ENCODE peak calls at places on chromosomes 7 and 10, in nine cellular contexts. One of them, this sample, is unnamed.
A peak's percentile ranks its signal among the peaks of the same experiment; 100 is the strongest.

GRCh38 chr7:153413540-153414287 is 638.5 kb upstream of the DPP6 start:
- DNase-seq in brain microvascular endothelial cell: no peak
- DNase-seq in foreskin fibroblast: no peak
- DNase-seq in body of pancreas: no peak
- DNase-seq in H7: no peak
- DNase-seq in gastrocnemius medialis: no peak
- DNase-seq in CD8-positive, alpha-beta T cell: no peak
- DNase-seq in mucosa of descending colon: no peak
- DNase-seq in astrocyte of the spinal cord: no peak
- DNase-seq in this sample: no peak

GRCh38 chr7:74043523-74043951 is 15.6 kb downstream of the ELN start:
- DNase-seq in brain microvascular endothelial cell: no peak
- DNase-seq in foreskin fibroblast: no peak
- DNase-seq in body of pancreas: no peak
- DNase-seq in H7: peak; percentile 90
- DNase-seq in gastrocnemius medialis: no peak
- DNase-seq in CD8-positive, alpha-beta T cell: no peak
- DNase-seq in mucosa of descending colon: no peak
- DNase-seq in astrocyte of the spinal cord: peak; percentile 73
- DNase-seq in this sample: no peak

GRCh38 chr7:133344275-133344674 is 91.4 kb downstream of the EXOC4 start:
- DNase-seq in brain microvascular endothelial cell: peak; percentile 9
- DNase-seq in foreskin fibroblast: no peak
- DNase-seq in body of pancreas: no peak
- DNase-seq in H7: no peak
- DNase-seq in gastrocnemius medialis: no peak
- DNase-seq in CD8-positive, alpha-beta T cell: no peak
- DNase-seq in mucosa of descending colon: no peak
- DNase-seq in astrocyte of the spinal cord: peak; percentile 6
- DNase-seq in this sample: no peak

GRCh38 chr7:125253454-125254182 is 324.0 kb upstream of the POT1 start:
- DNase-seq in brain microvascular endothelial cell: no peak
- DNase-seq in foreskin fibroblast: no peak
- DNase-seq in body of pancreas: no peak
- DNase-seq in H7: no peak
- DNase-seq in gastrocnemius medialis: no peak
- DNase-seq in CD8-positive, alpha-beta T cell: no peak
- DNase-seq in mucosa of descending colon: no peak
- DNase-seq in astrocyte of the spinal cord: no peak
- DNase-seq in this sample: no peak

GRCh38 chr10:104678658-104679057 is 37.6 kb downstream of the SORCS3 start:
- DNase-seq in brain microvascular endothelial cell: no peak
- DNase-seq in foreskin fibroblast: no peak
- DNase-seq in body of pancreas: no peak
- DNase-seq in H7: no peak
- DNase-seq in gastrocnemius medialis: no peak
- DNase-seq in CD8-positive, alpha-beta T cell: no peak
- DNase-seq in mucosa of descending colon: no peak
- DNase-seq in astrocyte of the spinal cord: no peak
- DNase-seq in this sample: no peak

GRCh38 chr10:116868722-116869121 is 19.4 kb downstream of the ENO4 start:
- DNase-seq in brain microvascular endothelial cell: no peak
- DNase-seq in foreskin fibroblast: no peak
- DNase-seq in body of pancreas: no peak
- DNase-seq in H7: no peak
- DNase-seq in gastrocnemius medialis: no peak
- DNase-seq in CD8-positive, alpha-beta T cell: no peak
- DNase-seq in mucosa of descending colon: no peak
- DNase-seq in astrocyte of the spinal cord: no peak
- DNase-seq in this sample: no peak

GRCh38 chr7:50450691-50451051 is 521 bp upstream of the FIGNL1 start:
- DNase-seq in brain microvascular endothelial cell: no peak
- DNase-seq in foreskin fibroblast: no peak
- DNase-seq in body of pancreas: peak; percentile 27
- DNase-seq in H7: peak; percentile 66
- DNase-seq in gastrocnemius medialis: no peak
- DNase-seq in CD8-positive, alpha-beta T cell: peak; percentile 24
- DNase-seq in mucosa of descending colon: peak; percentile 57
- DNase-seq in astrocyte of the spinal cord: no peak
- DNase-seq in this sample: no peak

GRCh38 chr7:55006499-55006898 is 12.3 kb upstream of the EGFR start:
- DNase-seq in brain microvascular endothelial cell: no peak
- DNase-seq in foreskin fibroblast: no peak
- DNase-seq in body of pancreas: no peak
- DNase-seq in H7: peak; percentile 60
- DNase-seq in gastrocnemius medialis: no peak
- DNase-seq in CD8-positive, alpha-beta T cell: no peak
- DNase-seq in mucosa of descending colon: no peak
- DNase-seq in astrocyte of the spinal cord: no peak
- DNase-seq in this sample: no peak

GRCh38 chr7:151131622-151132293 is 35.7 kb downstream of the GBX1 start:
- DNase-seq in brain microvascular endothelial cell: no peak
- DNase-seq in foreskin fibroblast: no peak
- DNase-seq in body of pancreas: no peak
- DNase-seq in H7: no peak
- DNase-seq in gastrocnemius medialis: no peak
- DNase-seq in CD8-positive, alpha-beta T cell: no peak
- DNase-seq in mucosa of descending colon: peak; percentile 17
- DNase-seq in astrocyte of the spinal cord: no peak
- DNase-seq in this sample: no peak

GRCh38 chr10:5532231-5532605 is 7.5 kb downstream of the CALML3 start:
- DNase-seq in brain microvascular endothelial cell: no peak
- DNase-seq in foreskin fibroblast: no peak
- DNase-seq in body of pancreas: no peak
- DNase-seq in H7: no peak
- DNase-seq in gastrocnemius medialis: no peak
- DNase-seq in CD8-positive, alpha-beta T cell: no peak
- DNase-seq in mucosa of descending colon: peak; percentile 14
- DNase-seq in astrocyte of the spinal cord: no peak
- DNase-seq in this sample: no peak

GRCh38 chr10:69475433-69475830 is 24.2 kb downstream of the TSPAN15 start:
- DNase-seq in brain microvascular endothelial cell: no peak
- DNase-seq in foreskin fibroblast: no peak
- DNase-seq in body of pancreas: no peak
- DNase-seq in H7: no peak
- DNase-seq in gastrocnemius medialis: no peak
- DNase-seq in CD8-positive, alpha-beta T cell: no peak
- DNase-seq in mucosa of descending colon: no peak
- DNase-seq in astrocyte of the spinal cord: no peak
- DNase-seq in this sample: no peak

GRCh38 chr10:90227259-90227658 is 525.9 kb downstream of the KIF20B start:
- DNase-seq in brain microvascular endothelial cell: peak; percentile 89
- DNase-seq in foreskin fibroblast: peak; percentile 75
- DNase-seq in body of pancreas: no peak
- DNase-seq in H7: no peak
- DNase-seq in gastrocnemius medialis: no peak
- DNase-seq in CD8-positive, alpha-beta T cell: no peak
- DNase-seq in mucosa of descending colon: no peak
- DNase-seq in astrocyte of the spinal cord: peak; percentile 96
- DNase-seq in this sample: no peak

GRCh38 chr7:151416921-151417320 is 7.1 kb upstream of the WDR86 start:
- DNase-seq in brain microvascular endothelial cell: peak; percentile 18
- DNase-seq in foreskin fibroblast: no peak
- DNase-seq in body of pancreas: no peak
- DNase-seq in H7: no peak
- DNase-seq in gastrocnemius medialis: no peak
- DNase-seq in CD8-positive, alpha-beta T cell: no peak
- DNase-seq in mucosa of descending colon: no peak
- DNase-seq in astrocyte of the spinal cord: no peak
- DNase-seq in this sample: no peak

GRCh38 chr10:74164641-74165529 is 13.9 kb downstream of the ADK start:
- DNase-seq in brain microvascular endothelial cell: no peak
- DNase-seq in foreskin fibroblast: no peak
- DNase-seq in body of pancreas: no peak
- DNase-seq in H7: no peak
- DNase-seq in gastrocnemius medialis: no peak
- DNase-seq in CD8-positive, alpha-beta T cell: no peak
- DNase-seq in mucosa of descending colon: no peak
- DNase-seq in astrocyte of the spinal cord: peak; percentile 27
- DNase-seq in this sample: no peak

DNA sequence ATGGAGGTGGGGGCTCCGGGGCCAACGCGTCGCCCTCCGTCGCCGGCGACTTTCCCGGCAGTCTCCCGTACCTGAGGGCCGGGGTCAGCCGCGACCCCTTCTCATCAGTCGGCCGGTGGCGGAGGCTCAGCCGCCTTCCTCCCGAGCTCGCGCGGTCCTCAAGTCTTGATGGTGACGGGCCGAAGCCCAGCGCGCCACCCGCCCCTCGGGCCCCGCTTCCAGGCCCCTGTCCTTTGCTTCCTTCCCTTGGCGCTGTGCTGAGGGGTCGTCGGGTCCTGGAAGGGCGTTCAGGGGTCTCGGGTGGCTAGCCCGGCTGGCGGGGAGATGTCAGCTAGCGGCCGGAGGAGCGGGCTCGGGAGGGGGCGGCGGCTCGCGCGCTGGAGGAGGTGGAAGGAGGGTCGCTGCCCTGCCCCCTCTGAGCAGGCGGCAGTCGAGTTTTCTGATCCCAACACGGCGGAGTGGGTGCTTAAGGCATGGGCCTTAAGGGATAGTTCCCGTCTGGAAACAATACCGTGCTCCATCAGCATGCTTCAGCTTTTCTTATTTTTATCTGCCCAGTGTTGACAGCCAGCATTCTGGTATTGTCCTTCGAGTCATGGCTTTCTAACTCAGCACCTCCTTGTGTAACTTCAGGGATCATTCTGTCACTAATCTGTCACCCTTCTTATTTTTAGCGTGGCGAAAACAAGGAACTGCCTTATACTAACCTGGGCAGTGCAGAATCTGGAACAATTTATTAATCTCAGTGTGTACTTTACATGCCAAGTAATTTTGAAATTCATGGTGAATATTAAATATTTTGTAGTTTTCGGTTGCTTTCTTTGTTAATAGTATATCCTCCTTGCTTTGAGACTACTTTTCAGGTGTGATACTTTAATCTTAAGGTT is 748 bp downstream of the PHTF2 start:
- DNase-seq in brain microvascular endothelial cell: peak; percentile 4
- DNase-seq in foreskin fibroblast: no peak
- DNase-seq in body of pancreas: peak; percentile 46
- DNase-seq in H7: peak; percentile 67
- DNase-seq in gastrocnemius medialis: peak; percentile 56
- DNase-seq in CD8-positive, alpha-beta T cell: peak; percentile 5
- DNase-seq in mucosa of descending colon: peak; percentile 71
- DNase-seq in astrocyte of the spinal cord: peak; percentile 29
- DNase-seq in this sample: no peak
- H3K4me3 ChIP-seq in brain microvascular endothelial cell: peak overlapping the region; percentile 97
- H3K4me3 ChIP-seq in foreskin fibroblast: peak overlapping the region; percentile 94
- H3K4me3 ChIP-seq in body of pancreas: peak overlapping the region; percentile 98
- H3K4me3 ChIP-seq in H7: peak overlapping the region; percentile 96
- H3K4me3 ChIP-seq in gastrocnemius medialis: peak overlapping the region; percentile 93
- H3K4me3 ChIP-seq in CD8-positive, alpha-beta T cell: peak overlapping the region; percentile 70
- H3K4me3 ChIP-seq in mucosa of descending colon: peak overlapping the region; percentile 75
- H3K4me3 ChIP-seq in astrocyte of the spinal cord: peak overlapping the region; percentile 76
- H3K4me3 ChIP-seq in this sample: peak overlapping the region; percentile 96

GRCh38 chr7:24442170-24442777 is 131.0 kb upstream of the PALS2 start:
- DNase-seq in brain microvascular endothelial cell: no peak
- DNase-seq in foreskin fibroblast: no peak
- DNase-seq in body of pancreas: no peak
- DNase-seq in H7: no peak
- DNase-seq in gastrocnemius medialis: no peak
- DNase-seq in CD8-positive, alpha-beta T cell: no peak
- DNase-seq in mucosa of descending colon: no peak
- DNase-seq in astrocyte of the spinal cord: no peak
- DNase-seq in this sample: no peak
- H3K4me3 ChIP-seq in brain microvascular endothelial cell: no peak overlapping the region
- H3K4me3 ChIP-seq in foreskin fibroblast: no peak overlapping the region
- H3K4me3 ChIP-seq in body of pancreas: no peak overlapping the region
- H3K4me3 ChIP-seq in H7: no peak overlapping the region
- H3K4me3 ChIP-seq in gastrocnemius medialis: no peak overlapping the region
- H3K4me3 ChIP-seq in CD8-positive, alpha-beta T cell: no peak overlapping the region
- H3K4me3 ChIP-seq in mucosa of descending colon: no peak overlapping the region
- H3K4me3 ChIP-seq in astrocyte of the spinal cord: no peak overlapping the region
- H3K4me3 ChIP-seq in this sample: no peak overlapping the region

GRCh38 chr7:18426564-18427226 is 68.9 kb upstream of the HDAC9 start:
- DNase-seq in brain microvascular endothelial cell: no peak
- DNase-seq in foreskin fibroblast: peak; percentile 64
- DNase-seq in body of pancreas: no peak
- DNase-seq in H7: no peak
- DNase-seq in gastrocnemius medialis: no peak
- DNase-seq in CD8-positive, alpha-beta T cell: no peak
- DNase-seq in mucosa of descending colon: no peak
- DNase-seq in astrocyte of the spinal cord: no peak
- DNase-seq in this sample: no peak

GRCh38 chr7:18425873-18426520 is 69.6 kb upstream of the HDAC9 start:
- DNase-seq in brain microvascular endothelial cell: no peak
- DNase-seq in foreskin fibroblast: no peak
- DNase-seq in body of pancreas: no peak
- DNase-seq in H7: no peak
- DNase-seq in gastrocnemius medialis: no peak
- DNase-seq in CD8-positive, alpha-beta T cell: no peak
- DNase-seq in mucosa of descending colon: no peak
- DNase-seq in astrocyte of the spinal cord: no peak
- DNase-seq in this sample: no peak

GRCh38 chr7:18430810-18431209 is 64.7 kb upstream of the HDAC9 start:
- DNase-seq in brain microvascular endothelial cell: no peak
- DNase-seq in foreskin fibroblast: no peak
- DNase-seq in body of pancreas: no peak
- DNase-seq in H7: no peak
- DNase-seq in gastrocnemius medialis: no peak
- DNase-seq in CD8-positive, alpha-beta T cell: no peak
- DNase-seq in mucosa of descending colon: no peak
- DNase-seq in astrocyte of the spinal cord: no peak
- DNase-seq in this sample: no peak

GRCh38 chr7:18425227-18425626 is 70.3 kb upstream of the HDAC9 start:
- DNase-seq in brain microvascular endothelial cell: no peak
- DNase-seq in foreskin fibroblast: no peak
- DNase-seq in body of pancreas: no peak
- DNase-seq in H7: no peak
- DNase-seq in gastrocnemius medialis: no peak
- DNase-seq in CD8-positive, alpha-beta T cell: no peak
- DNase-seq in mucosa of descending colon: no peak
- DNase-seq in astrocyte of the spinal cord: no peak
- DNase-seq in this sample: no peak

DNA sequence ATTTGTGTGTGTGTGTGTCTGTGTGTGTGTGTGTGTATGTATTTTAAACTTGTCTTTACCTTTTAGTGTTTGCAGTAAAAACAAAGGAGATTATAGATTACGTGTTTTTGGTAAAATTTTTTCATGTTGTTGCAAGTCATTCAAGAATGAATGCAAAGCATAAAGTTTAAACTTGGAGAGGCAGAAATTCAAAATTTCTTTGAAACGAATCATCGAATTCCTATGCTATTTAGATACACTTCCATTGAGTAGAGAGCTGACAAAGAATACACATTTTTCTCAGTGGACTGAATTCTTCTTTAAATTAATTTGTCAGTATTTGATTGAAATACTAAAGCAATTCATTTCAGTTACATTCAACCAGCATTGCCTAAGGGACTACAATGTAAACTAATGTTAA is 66.0 kb upstream of the HDAC9 start:
- DNase-seq in brain microvascular endothelial cell: no peak
- DNase-seq in foreskin fibroblast: peak; percentile 41
- DNase-seq in body of pancreas: no peak
- DNase-seq in H7: no peak
- DNase-seq in gastrocnemius medialis: no peak
- DNase-seq in CD8-positive, alpha-beta T cell: no peak
- DNase-seq in mucosa of descending colon: no peak
- DNase-seq in astrocyte of the spinal cord: peak; percentile 64
- DNase-seq in this sample: no peak
- H3K4me3 ChIP-seq in brain microvascular endothelial cell: no peak overlapping the region
- H3K4me3 ChIP-seq in foreskin fibroblast: no peak overlapping the region
- H3K4me3 ChIP-seq in body of pancreas: no peak overlapping the region
- H3K4me3 ChIP-seq in H7: no peak overlapping the region
- H3K4me3 ChIP-seq in gastrocnemius medialis: no peak overlapping the region
- H3K4me3 ChIP-seq in CD8-positive, alpha-beta T cell: no peak overlapping the region
- H3K4me3 ChIP-seq in mucosa of descending colon: no peak overlapping the region
- H3K4me3 ChIP-seq in astrocyte of the spinal cord: no peak overlapping the region
- H3K4me3 ChIP-seq in this sample: no peak overlapping the region

GRCh38 chr10:122656741-122657140 is 42.9 kb downstream of the C10orf120 start:
- DNase-seq in brain microvascular endothelial cell: no peak
- DNase-seq in foreskin fibroblast: no peak
- DNase-seq in body of pancreas: no peak
- DNase-seq in H7: no peak
- DNase-seq in gastrocnemius medialis: no peak
- DNase-seq in CD8-positive, alpha-beta T cell: no peak
- DNase-seq in mucosa of descending colon: no peak
- DNase-seq in astrocyte of the spinal cord: no peak
- DNase-seq in this sample: no peak
- H3K4me3 ChIP-seq in brain microvascular endothelial cell: no peak overlapping the region
- H3K4me3 ChIP-seq in foreskin fibroblast: no peak overlapping the region
- H3K4me3 ChIP-seq in body of pancreas: no peak overlapping the region
- H3K4me3 ChIP-seq in H7: no peak overlapping the region
- H3K4me3 ChIP-seq in gastrocnemius medialis: no peak overlapping the region
- H3K4me3 ChIP-seq in CD8-positive, alpha-beta T cell: no peak overlapping the region
- H3K4me3 ChIP-seq in mucosa of descending colon: no peak overlapping the region
- H3K4me3 ChIP-seq in astrocyte of the spinal cord: no peak overlapping the region
- H3K4me3 ChIP-seq in this sample: no peak overlapping the region

This sample was measured in LNCaP clone FGC.